ENCODE peak calls at places on chromosomes 12 and 14, in six cellular contexts. S is choroid plexus epithelial cell; K is stimulated activated CD4-positive, alpha-beta T cell treated with anti-CD3 and anti-CD28 coated beads, TNF-alpha, amount 100 ng/mL, for 24 hours; M is activated CD4-positive, alpha-beta T cell treated with anti-CD3 and anti-CD28 coated beads for 24 hours; G is AG20443; U is T-cell. N is an unnamed sample.

GRCh38 chr14:73861060-73861459 is 9.4 kb downstream of the PTGR2 start:
- DNase-seq in G (no peak), S (no peak), U (no peak), K (no peak), M (no peak), N (no peak)

GRCh38 chr14:90830931-90831701 is 14.9 kb upstream of the TTC7B start:
- DNase-seq in G (no peak), K (no peak), M (no peak), U (no peak), S (no peak), N (no peak)

GRCh38 chr12:64124511-64125197 is 97.4 kb downstream of the KICS2 start:
- DNase-seq in M (no peak), G (no peak), K (no peak), S (peak; percentile 72), U (no peak), N (no peak)

GRCh38 chr14:58673722-58674121 is 36.0 kb downstream of the DACT1 start:
- DNase-seq in U (no peak), K (no peak), G (no peak), M (no peak), S (no peak), N (no peak)

GRCh38 chr12:106586535-106586802 is 3.7 kb downstream of the RFX4 start:
- DNase-seq in U (no peak), S (no peak), K (no peak), M (no peak), G (no peak), N (no peak)

GRCh38 chr12:97300921-97301320 is 161.7 kb upstream of the RMST start:
- DNase-seq in M (no peak), G (no peak), U (no peak), S (no peak), K (no peak), N (no peak)

GRCh38 chr12:63889236-63889635 is 44.7 kb downstream of the SRGAP1 start:
- DNase-seq in S (peak; percentile 81), G (peak; percentile 59), M (no peak), U (no peak), K (no peak), N (no peak)

GRCh38 chr12:76153616-76154015 is 69.1 kb upstream of the NAP1L1 start:
- DNase-seq in U (no peak), K (no peak), M (no peak), G (no peak), S (no peak), N (no peak)

GRCh38 chr12:122944588-122944987 is 21.7 kb downstream of the ABCB9 start:
- DNase-seq in K (no peak), M (no peak), U (no peak), S (peak; percentile 8), G (no peak), N (no peak)

GRCh38 chr12:100936661-100937060 is 142.1 kb downstream of the ANO4 start:
- DNase-seq in K (no peak), M (no peak), U (no peak), G (no peak), S (no peak), N (no peak)

GRCh38 chr12:92721668-92722067 is 18.9 kb downstream of the PLEKHG7 start:
- DNase-seq in U (no peak), K (no peak), G (no peak), M (no peak), S (no peak), N (no peak)

GRCh38 chr12:105507311-105508035 is 177.0 kb downstream of the C12orf75 start:
- DNase-seq in U (no peak), M (no peak), K (no peak), S (peak; percentile 69), G (no peak), N (no peak)

GRCh38 chr12:18753481-18754117 is 15.7 kb downstream of the CAPZA3 start:
- DNase-seq in U (no peak), M (no peak), S (peak; percentile 37), K (no peak), G (no peak), N (no peak)

GRCh38 chr14:66636240-66636639 is 128.3 kb downstream of the GPHN start:
- DNase-seq in K (no peak), S (no peak), M (no peak), G (no peak), U (no peak), N (no peak)

GRCh38 chr12:12319501-12320322 is 30.3 kb downstream of the MANSC1 start:
- DNase-seq in S (peak; percentile 31), G (no peak), M (no peak), U (no peak), K (no peak), N (no peak)

GRCh38 chr12:62098131-62098530 is 162.1 kb upstream of the USP15 start:
- DNase-seq in M (no peak), G (no peak), S (no peak), U (no peak), K (no peak), N (no peak)

GRCh38 chr12:116544656-116545055 is 14.5 kb upstream of the MAP1LC3B2 start:
- DNase-seq in U (no peak), S (no peak), K (no peak), M (no peak), G (no peak), N (no peak)

GRCh38 chr12:116520801-116521471 is 38.2 kb upstream of the MAP1LC3B2 start:
- DNase-seq in U (no peak), S (peak; percentile 65), G (peak; percentile 65), M (no peak), K (no peak), N (no peak)

GRCh38 chr14:79044894-79045624 is 874.9 kb downstream of the NRXN3 start:
- DNase-seq in S (peak; percentile 72), U (no peak), M (no peak), K (no peak), G (peak; percentile 47), N (no peak)